ENCODE peak calls at places on chromosomes 2 and 18, in nine cellular contexts. W, G, S, J, R, F, V, H and N are unnamed samples.

GRCh38 chr18:63831080-63831788 is 56.0 kb downstream of the SERPINB7 start:
- DNase-seq in S (no peak), V (no peak), R (no peak), F (peak; percentile 62), G (no peak), H (peak; percentile 75), J (no peak), W (no peak), N (peak; percentile 89)

GRCh38 chr2:186496401-186496800 is 10.3 kb downstream of the ZC3H15 start:
- DNase-seq in F (no peak), S (no peak), H (no peak), V (no peak), G (no peak), W (no peak), R (no peak), J (no peak), N (no peak)

GRCh38 chr18:331231-331771 is 63.5 kb upstream of the THOC1 start:
- DNase-seq in J (no peak), W (no peak), V (no peak), S (no peak), R (no peak), H (peak; percentile 44), G (no peak), F (peak; percentile 57), N (no peak)

GRCh38 chr2:229870903-229871650 is 50.7 kb downstream of the TRIP12 start:
- DNase-seq in J (no peak), W (no peak), S (no peak), F (no peak), R (no peak), H (no peak), G (no peak), V (no peak), N (peak; percentile 18)

GRCh38 chr2:86082768-86083167 is 22.9 kb downstream of the POLR1A start:
- DNase-seq in F (no peak), J (no peak), R (no peak), H (no peak), G (no peak), V (no peak), W (no peak), S (no peak), N (no peak)

GRCh38 chr2:66982766-66983165 is 414.4 kb upstream of the ETAA1 start:
- DNase-seq in J (no peak), H (no peak), F (no peak), V (no peak), R (no peak), S (no peak), W (no peak), G (no peak), N (peak; percentile 6)

GRCh38 chr2:141021109-141021508 is 1109.7 kb downstream of the LRP1B start:
- DNase-seq in R (no peak), W (no peak), H (peak; percentile 29), S (peak; percentile 31), G (no peak), J (no peak), V (no peak), F (peak; percentile 5), N (peak; percentile 83)

GRCh38 chr2:196459539-196459938 is 180.0 kb upstream of the CCDC150 start:
- DNase-seq in W (no peak), G (no peak), J (no peak), S (no peak), F (peak; percentile 62), R (no peak), V (no peak), H (peak; percentile 84), N (no peak)

GRCh38 chr18:8808001-8808400 is 102.6 kb downstream of the MTCL1 start:
- DNase-seq in V (no peak), J (no peak), S (no peak), G (no peak), H (no peak), F (peak; percentile 75), R (no peak), W (no peak), N (peak; percentile 58)

GRCh38 chr2:188381614-188382013 is 89.9 kb downstream of the GULP1 start:
- DNase-seq in W (no peak), H (no peak), G (no peak), R (no peak), S (no peak), V (no peak), J (no peak), F (peak; percentile 74), N (peak; percentile 71)

DNA sequence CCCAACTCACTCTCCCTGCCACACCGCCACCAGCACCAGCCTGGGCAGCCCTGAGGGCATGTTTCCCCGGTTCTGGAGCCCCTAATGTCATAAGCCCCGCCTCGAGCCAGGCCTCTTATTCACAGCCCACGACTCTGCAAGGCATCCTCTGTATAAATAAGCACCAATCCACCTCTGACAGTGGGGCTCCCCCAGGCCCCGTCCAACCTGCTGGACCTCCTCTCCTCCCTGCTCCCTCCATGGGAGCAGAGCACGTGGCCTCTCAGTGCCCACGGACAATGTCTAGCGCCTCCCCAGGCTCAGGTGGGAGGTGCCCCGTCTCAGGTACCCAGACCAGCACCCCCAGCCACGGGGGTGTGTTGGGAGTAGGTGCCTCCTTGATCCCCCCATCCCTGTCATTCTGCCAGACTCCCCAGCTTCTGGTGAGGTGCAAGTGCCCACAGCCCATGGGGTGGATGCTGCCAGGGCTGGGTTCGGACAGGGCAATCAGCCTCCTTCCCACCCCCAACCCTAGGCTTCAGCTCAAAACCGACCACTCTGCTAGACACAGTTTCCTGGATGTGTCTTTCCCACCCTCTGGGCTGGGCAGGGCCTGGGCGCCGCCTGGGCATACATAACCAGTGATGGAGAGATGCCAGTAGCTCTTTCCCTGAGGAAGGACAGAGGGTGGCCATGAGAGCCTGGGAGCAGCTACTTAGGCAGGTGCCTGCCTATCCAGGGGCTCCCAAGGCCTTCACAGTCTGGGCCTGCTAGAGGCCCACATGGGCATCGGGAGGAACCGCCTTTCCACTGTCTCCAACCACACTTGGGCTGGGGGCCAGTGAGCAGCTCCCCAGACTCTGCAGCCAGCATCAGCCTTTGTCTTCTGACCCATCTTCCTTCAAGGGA is 1.6 kb upstream of the ADRA2B start:
- DNase-seq in G (peak; percentile 13), S (no peak), W (no peak), F (no peak), V (no peak), R (no peak), J (no peak), H (no peak), N (no peak)
- TF ChIP-seq CTCF in G (no peak), S (no peak), W (no peak), F (no peak), V (no peak), R (no peak), J (no peak), H (peak; percentile 0), N (no peak)

DNA sequence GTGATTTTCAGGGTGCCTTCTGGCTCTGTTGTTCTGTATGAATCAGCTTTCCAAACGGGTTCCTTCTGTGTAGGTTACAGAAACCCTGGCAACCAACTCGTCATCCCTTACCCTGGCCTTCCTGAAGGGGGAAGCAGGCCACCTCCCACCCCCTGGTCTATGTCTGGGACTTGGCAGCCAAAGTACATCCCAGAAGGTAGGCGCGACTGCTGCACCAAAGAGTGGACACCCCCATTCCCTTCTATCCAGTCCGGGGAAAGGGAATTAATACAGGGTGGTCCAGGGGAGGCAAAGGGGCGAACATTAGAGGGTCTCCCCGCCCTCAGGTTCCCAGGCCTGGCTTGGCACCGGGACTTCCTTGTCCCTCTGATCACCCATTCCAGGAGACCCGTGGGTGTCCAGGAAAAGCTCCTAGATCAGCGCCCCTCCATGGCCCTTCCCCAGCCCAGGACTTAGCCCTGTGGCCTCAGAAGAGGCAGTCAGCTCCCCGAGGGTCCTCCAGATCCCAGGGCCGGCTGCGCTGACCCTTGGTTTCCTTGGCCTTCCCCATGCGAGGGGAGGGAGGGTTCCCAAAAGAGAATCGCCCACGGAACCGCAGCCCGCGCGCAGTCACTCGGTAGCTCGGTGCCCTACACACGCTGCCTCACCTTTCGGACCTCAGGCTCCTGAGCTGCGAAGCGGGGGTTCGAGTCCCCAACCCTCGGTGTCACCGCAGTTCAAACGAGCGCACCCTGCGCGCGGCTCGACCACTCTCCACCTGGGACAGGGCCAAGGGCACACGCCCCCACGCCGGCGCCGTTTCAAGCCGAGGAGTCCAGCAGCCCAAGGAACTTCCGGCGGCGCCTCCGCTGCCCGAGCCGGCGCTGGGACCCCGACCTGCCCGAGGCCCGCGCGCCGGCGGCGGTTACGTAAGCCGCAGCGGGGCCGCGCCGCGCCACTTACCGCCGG is at the start of gene PER2:
- DNase-seq in H (peak; percentile 81), G (peak; percentile 78), R (peak; percentile 71), J (peak; percentile 67), S (peak; percentile 69), W (peak; percentile 45), F (peak; percentile 87), V (peak; percentile 70), N (peak; percentile 96)
- TF ChIP-seq CTCF in H (peak; percentile 28), G (peak; percentile 16), R (peak; percentile 18), J (no peak), S (peak; percentile 21), W (no peak), F (peak; percentile 25), V (no peak), N (peak; percentile 44)

GRCh38 chr2:157182204-157182709 is 75.2 kb upstream of the GALNT5 start:
- DNase-seq in F (peak; percentile 17), S (no peak), H (no peak), J (no peak), V (no peak), W (no peak), G (no peak), R (no peak), N (no peak)

GRCh38 chr2:157181234-157181633 is 76.3 kb upstream of the GALNT5 start:
- DNase-seq in V (no peak), G (no peak), H (no peak), S (no peak), F (peak; percentile 81), R (no peak), J (no peak), W (no peak), N (no peak)

GRCh38 chr2:157179706-157180105 is 77.8 kb upstream of the GALNT5 start:
- DNase-seq in J (no peak), R (no peak), F (no peak), H (no peak), W (no peak), G (no peak), S (no peak), V (no peak), N (no peak)

GRCh38 chr2:157176602-157177001 is 80.9 kb upstream of the GALNT5 start:
- DNase-seq in F (no peak), W (no peak), J (no peak), S (no peak), G (no peak), R (no peak), V (no peak), H (no peak), N (no peak)

GRCh38 chr2:157178865-157179264 is 78.6 kb upstream of the GALNT5 start:
- DNase-seq in F (no peak), V (no peak), G (no peak), J (no peak), R (no peak), H (no peak), W (no peak), S (no peak), N (no peak)
- TF ChIP-seq CTCF in F (no peak), V (no peak), G (peak; percentile 21), J (peak; percentile 19), R (no peak), H (peak; percentile 24), W (no peak), S (no peak), N (peak; percentile 70)

DNA sequence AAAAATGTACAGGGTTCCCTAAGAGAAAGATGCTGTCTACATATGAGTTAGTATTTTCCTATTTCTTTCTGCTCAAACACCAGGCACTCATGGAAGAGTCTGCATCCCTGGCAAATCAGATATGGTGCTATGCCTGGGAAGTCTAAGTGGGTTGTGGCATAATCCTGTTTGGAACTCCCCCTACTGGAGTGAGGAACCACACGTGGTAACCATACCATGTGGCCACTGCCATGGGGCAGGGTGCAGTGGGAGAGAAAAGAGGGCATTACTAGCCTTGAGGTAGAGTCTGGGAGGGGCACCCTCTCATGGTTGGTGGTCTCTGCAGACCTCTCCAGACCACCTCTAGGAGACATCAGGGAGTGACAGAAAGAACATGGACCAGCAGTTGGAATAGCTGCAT is 257.9 kb upstream of the ATP5MC3 start:
- DNase-seq in J (no peak), S (no peak), H (no peak), W (no peak), G (no peak), F (no peak), V (no peak), R (no peak), N (no peak)
- TF ChIP-seq CTCF in J (no peak), S (no peak), H (no peak), W (no peak), G (no peak), F (no peak), V (no peak), R (no peak), N (no peak)